ENCODE peak calls at places on chromosomes 11 and 22, in four cellular contexts. N is GM13977, V is glutamatergic neuron, J is endodermal cell. O is an unnamed sample.

GRCh38 chr11:101907826-101908225 is 7.0 kb upstream of the CEP126 start:
- DNase-seq in J (no peak), N (no peak), V (no peak), O (no peak)

GRCh38 chr22:37982151-37982838 is 2.1 kb downstream of the SOX10 start:
- DNase-seq in V (no peak), J (no peak), N (no peak), O (no peak)

GRCh38 chr22:46675479-46675878 is 55.3 kb downstream of the GRAMD4 start:
- DNase-seq in V (no peak), N (no peak), J (no peak), O (no peak)

GRCh38 chr11:120645639-120646038 is 134.1 kb downstream of the GRIK4 start:
- DNase-seq in J (peak), N (no peak), V (no peak), O (no peak)

GRCh38 chr22:36368359-36368983 is 19.3 kb downstream of the MYH9 start:
- DNase-seq in N (no peak), J (peak), V (no peak), O (no peak)

GRCh38 chr11:19342036-19342435 is 101.3 kb upstream of the E2F8 start:
- DNase-seq in V (no peak), J (no peak), N (no peak), O (no peak)

GRCh38 chr11:75151346-75152047 is 590 bp downstream of the SLCO2B1 start:
- DNase-seq in J (no peak), V (no peak), N (no peak), O (no peak)

GRCh38 chr22:24005201-24005600 is at the start of gene GSTT4:
- DNase-seq in V (no peak), J (no peak), N (peak), O (peak)

GRCh38 chr11:60165538-60165937 is 17.3 kb downstream of the MS4A6A start:
- DNase-seq in N (no peak), J (no peak), V (no peak), O (no peak)

DNA sequence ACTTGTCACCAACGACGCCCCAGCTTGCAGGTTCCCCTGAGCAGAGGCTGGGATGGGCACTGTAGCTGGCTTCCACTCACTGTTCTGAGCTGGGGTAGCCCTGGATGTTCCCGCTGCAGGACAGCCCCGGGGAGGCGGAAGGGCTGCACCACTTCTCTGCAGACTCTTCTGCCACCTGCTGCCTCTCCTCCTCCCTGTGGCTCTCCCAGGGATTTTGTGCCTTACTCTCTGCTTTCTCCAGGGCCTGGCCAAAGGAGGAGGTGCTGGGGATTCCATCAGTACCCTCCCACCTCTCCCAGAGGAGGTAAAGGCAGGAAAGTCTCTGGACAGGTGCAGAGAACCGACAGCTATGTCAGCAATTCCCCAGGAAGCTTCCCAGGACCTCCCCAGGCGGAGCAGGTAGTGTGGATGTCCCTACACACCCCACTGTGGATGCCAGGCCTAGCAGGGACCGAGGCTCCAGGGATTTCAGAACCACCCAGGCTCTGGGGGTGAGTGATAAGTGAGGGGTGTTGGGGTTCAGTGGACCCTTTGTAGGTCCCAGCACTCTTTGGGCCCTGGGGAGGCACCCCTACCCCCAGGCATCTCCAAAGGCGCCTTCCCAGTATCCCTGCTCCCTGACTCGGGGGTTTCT is 11.3 kb downstream of the DUSP8 start:
- DNase-seq in J (no peak), N (no peak), V (peak), O (no peak)
- TF ChIP-seq CTCF in J (no peak), N (no peak), V (no peak), O (no peak)

GRCh38 chr11:89203814-89204213 is 26.1 kb downstream of the TYR start:
- DNase-seq in V (no peak), N (no peak), J (peak), O (no peak)

GRCh38 chr11:89201138-89201537 is 23.5 kb downstream of the TYR start:
- DNase-seq in J (no peak), N (no peak), V (no peak), O (no peak)

DNA sequence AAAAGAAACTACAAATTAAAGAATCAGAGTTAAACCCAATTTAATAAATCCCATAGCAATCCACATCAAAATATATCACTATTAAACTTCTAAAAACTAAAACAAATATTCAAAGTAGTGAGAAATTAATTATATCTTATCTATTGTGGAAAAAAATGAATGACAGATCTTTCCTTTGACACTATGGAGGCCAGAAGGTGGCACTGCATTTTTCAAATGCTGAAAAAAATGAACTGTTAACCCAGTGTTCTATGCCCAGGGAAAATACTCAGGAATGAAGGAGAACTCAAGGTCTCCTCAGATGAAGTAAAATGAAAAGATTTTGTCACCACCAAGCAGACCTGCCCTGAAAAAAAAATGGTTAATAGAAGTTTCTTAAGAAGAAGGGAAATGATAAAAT is 27.7 kb downstream of the TYR start:
- DNase-seq in N (no peak), J (no peak), V (no peak), O (no peak)
- TF ChIP-seq CTCF in N (no peak), J (peak), V (no peak), O (no peak)

GRCh38 chr11:65722261-65722660 is 1.7 kb upstream of the RNASEH2C start:
- DNase-seq in J (no peak), V (no peak), N (no peak), O (no peak)

GRCh38 chr11:65727865-65728264 is 7.3 kb upstream of the RNASEH2C start:
- DNase-seq in V (no peak), N (no peak), J (no peak), O (no peak)

GRCh38 chr11:65726660-65727059 is 6.1 kb upstream of the RNASEH2C start:
- DNase-seq in N (no peak), J (no peak), V (no peak), O (no peak)
- TF ChIP-seq CTCF in N (no peak), J (peak), V (no peak), O (no peak)

DNA sequence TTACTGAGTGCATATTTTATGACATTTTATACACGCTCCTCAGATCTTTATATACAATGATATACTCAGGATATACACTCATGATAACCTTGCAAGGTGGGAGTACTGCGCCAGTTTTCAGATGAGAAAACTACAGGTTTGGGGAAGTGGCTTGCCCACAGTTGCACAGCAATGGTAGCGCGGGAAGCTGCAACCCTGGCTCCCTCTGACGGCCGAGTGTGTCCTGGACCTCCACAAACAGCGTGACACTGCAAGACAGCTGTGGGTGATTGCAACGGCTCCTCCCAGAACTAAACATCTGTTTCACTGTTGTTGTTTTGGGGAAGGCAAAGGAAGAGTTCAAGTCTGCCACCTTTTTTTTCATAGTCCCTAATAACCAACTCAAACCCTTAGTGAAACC is 47.0 kb downstream of the PACSIN2 start:
- DNase-seq in V (no peak), N (no peak), J (peak), O (peak)
- TF ChIP-seq CTCF in V (no peak), N (peak), J (no peak), O (no peak)

DNA sequence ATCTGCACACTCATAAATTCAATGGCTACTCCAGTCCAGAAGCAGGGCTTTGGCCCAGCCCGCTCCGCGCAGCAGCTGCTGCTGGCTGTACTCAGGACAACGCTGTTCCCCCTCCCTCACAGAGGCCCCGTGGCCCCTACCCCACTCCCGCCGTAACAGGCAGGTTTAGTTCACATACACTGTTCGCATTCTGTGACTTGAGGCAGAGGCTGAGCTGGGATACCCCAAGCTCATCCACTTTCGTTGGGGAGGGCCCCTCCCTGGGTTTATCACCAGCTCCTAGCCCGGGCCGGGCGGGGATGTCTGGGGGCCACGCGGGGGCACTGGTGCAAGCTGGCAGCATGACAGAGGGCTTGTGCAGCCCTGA is 52.4 kb downstream of the SYT13 start:
- DNase-seq in J (no peak), V (no peak), N (no peak), O (no peak)
- TF ChIP-seq CTCF in J (peak), V (no peak), N (no peak), O (no peak)

DNA sequence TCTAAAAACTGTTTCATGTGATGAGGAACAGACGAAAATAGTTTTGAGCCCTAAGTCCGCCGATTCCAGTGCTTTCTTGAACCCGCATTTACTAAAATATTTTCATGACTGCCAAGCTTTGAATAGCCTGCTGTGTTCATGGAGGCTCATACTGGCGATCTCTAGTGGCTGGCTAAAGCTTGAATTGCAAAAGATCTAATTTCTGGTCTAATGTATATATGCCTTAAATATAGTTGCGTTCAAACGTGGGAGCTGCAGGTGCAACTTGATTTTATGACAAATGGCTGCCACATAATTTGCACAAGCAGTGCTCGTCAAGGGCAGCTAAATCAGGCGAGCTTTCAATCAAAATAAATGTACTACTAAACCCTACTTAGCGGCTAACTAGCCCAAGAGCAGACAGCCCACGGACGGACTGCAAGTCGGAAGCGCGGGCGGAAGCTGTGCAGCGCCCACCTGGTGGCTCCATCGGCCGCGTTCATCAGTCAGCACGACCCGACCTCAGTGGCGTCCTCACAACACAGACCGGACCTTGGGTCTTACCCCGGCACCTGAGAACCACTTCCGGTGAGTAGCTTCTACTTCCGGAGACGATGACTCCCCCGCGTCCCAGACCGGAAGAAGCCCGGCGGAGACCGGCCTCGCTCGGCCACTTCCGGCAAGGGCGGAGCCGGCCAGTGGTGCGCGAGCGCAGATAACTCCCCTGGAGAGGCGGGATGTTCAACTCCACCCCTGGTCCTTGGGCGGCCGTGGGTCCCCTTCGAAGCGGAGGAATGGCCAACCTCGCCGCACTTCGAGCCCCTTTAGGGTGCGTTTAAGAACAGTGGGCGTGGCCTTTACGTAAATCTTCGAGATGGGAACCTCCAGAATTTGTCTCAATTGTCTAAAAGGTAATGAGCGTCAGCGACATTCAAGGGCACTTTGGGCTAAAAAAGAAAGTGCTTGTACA is 6.1 kb downstream of the RPL27A start:
- DNase-seq in N (peak), V (peak), J (peak), O (peak)
- TF ChIP-seq CTCF in N (peak), V (no peak), J (peak), O (no peak)

GRCh38 chr11:122120096-122120495 is 4.1 kb upstream of the BLID start:
- DNase-seq in J (no peak), V (no peak), N (no peak), O (no peak)

GRCh38 chr11:122113836-122114235 is 2.2 kb downstream of the BLID start:
- DNase-seq in N (no peak), V (no peak), J (no peak), O (no peak)

GRCh38 chr11:122114976-122115375 is 1.0 kb downstream of the BLID start:
- DNase-seq in V (no peak), J (no peak), N (no peak), O (no peak)

GRCh38 chr11:122116591-122116990 is 576 bp upstream of the BLID start:
- DNase-seq in V (no peak), N (no peak), J (no peak), O (no peak)

DNA sequence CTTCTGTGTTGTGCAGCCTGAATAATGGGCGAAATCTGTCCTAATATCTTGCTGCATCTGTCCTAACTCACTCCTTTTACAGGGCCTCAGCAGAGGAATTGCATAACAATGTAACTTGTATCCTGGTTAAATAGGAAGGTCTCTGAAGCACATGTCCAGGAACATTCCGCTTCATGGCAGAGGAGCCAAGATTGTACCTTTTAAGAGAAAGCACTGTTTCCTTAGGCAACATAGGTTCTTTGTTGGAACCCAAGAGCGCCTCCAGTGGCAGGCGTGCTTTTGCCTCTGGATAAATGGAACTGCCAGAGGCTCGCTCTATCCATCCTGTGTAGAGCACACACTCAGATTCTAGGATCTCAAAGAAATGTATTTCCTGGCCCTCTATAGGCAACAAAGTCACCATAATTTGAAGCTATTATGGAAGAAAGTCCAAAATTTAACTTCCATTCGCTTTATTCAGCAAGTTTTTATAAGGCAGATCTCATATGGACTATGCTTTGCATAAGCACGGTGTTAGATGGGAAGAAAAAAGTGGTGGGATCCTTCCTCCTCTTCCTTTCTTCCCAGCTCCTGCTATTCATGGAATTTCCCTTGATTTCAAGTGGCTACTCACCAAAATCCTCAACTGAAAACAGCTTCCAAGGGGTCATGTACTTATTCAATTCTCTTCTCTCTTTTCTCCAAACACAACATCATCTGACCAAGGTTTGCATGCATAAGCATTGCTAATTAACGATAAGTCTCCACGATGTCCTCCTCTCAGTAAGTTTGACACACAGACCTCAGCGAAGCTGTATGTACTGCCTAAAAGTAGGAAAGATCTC is at the start of gene BLID:
- DNase-seq in J (peak), N (no peak), V (peak), O (no peak)
- TF ChIP-seq CTCF in J (peak), N (peak), V (peak), O (peak)

O was measured in GM20000.